ENCODE peak calls at places on chromosomes 3 and 15, in ten cellular contexts. One of them, this sample, is unnamed.

GRCh38 chr3:182508896-182509295 is 284.4 kb upstream of the ATP11B start:
- DNase-seq in EL: no peak
- DNase-seq in effector CD4-positive, alpha-beta T cell: no peak
- DNase-seq in HCT116: no peak
- DNase-seq in effector memory CD4-positive, alpha-beta T cell: no peak
- DNase-seq in GM04504: no peak
- DNase-seq in activated gamma-delta T cell treated with Interleukin-2 at 50 U/mL for 16 hours: no peak
- DNase-seq in NAMALWA: peak
- DNase-seq in tibial artery: no peak
- DNase-seq in stimulated activated CD8-positive, alpha-beta memory T cell treated with anti-CD3 and anti-CD28 coated beads, Interleukin-4, amount 100 ng/mL, for 1 hour: no peak
- DNase-seq in this sample: no peak

GRCh38 chr3:126945891-126946290 is 37.0 kb upstream of the PLXNA1 start:
- DNase-seq in EL: no peak
- DNase-seq in effector CD4-positive, alpha-beta T cell: no peak
- DNase-seq in HCT116: no peak
- DNase-seq in effector memory CD4-positive, alpha-beta T cell: no peak
- DNase-seq in GM04504: no peak
- DNase-seq in activated gamma-delta T cell treated with Interleukin-2 at 50 U/mL for 16 hours: no peak
- DNase-seq in NAMALWA: no peak
- DNase-seq in tibial artery: no peak
- DNase-seq in stimulated activated CD8-positive, alpha-beta memory T cell treated with anti-CD3 and anti-CD28 coated beads, Interleukin-4, amount 100 ng/mL, for 1 hour: no peak
- DNase-seq in this sample: no peak

GRCh38 chr15:62079594-62079993 is 12.8 kb downstream of the C2CD4A start:
- DNase-seq in EL: no peak
- DNase-seq in effector CD4-positive, alpha-beta T cell: no peak
- DNase-seq in HCT116: no peak
- DNase-seq in effector memory CD4-positive, alpha-beta T cell: no peak
- DNase-seq in GM04504: no peak
- DNase-seq in activated gamma-delta T cell treated with Interleukin-2 at 50 U/mL for 16 hours: no peak
- DNase-seq in NAMALWA: no peak
- DNase-seq in tibial artery: no peak
- DNase-seq in stimulated activated CD8-positive, alpha-beta memory T cell treated with anti-CD3 and anti-CD28 coated beads, Interleukin-4, amount 100 ng/mL, for 1 hour: no peak
- DNase-seq in this sample: no peak

GRCh38 chr3:173893066-173893465 is 495.5 kb downstream of the NLGN1 start:
- DNase-seq in EL: peak
- DNase-seq in effector CD4-positive, alpha-beta T cell: no peak
- DNase-seq in HCT116: no peak
- DNase-seq in effector memory CD4-positive, alpha-beta T cell: no peak
- DNase-seq in GM04504: peak
- DNase-seq in activated gamma-delta T cell treated with Interleukin-2 at 50 U/mL for 16 hours: no peak
- DNase-seq in NAMALWA: no peak
- DNase-seq in tibial artery: no peak
- DNase-seq in stimulated activated CD8-positive, alpha-beta memory T cell treated with anti-CD3 and anti-CD28 coated beads, Interleukin-4, amount 100 ng/mL, for 1 hour: no peak
- DNase-seq in this sample: no peak

GRCh38 chr15:40769310-40770146 is at the start of gene C15orf62:
- DNase-seq in EL: no peak
- DNase-seq in effector CD4-positive, alpha-beta T cell: peak
- DNase-seq in HCT116: no peak
- DNase-seq in effector memory CD4-positive, alpha-beta T cell: no peak
- DNase-seq in GM04504: no peak
- DNase-seq in activated gamma-delta T cell treated with Interleukin-2 at 50 U/mL for 16 hours: peak
- DNase-seq in NAMALWA: peak
- DNase-seq in tibial artery: peak
- DNase-seq in stimulated activated CD8-positive, alpha-beta memory T cell treated with anti-CD3 and anti-CD28 coated beads, Interleukin-4, amount 100 ng/mL, for 1 hour: no peak
- DNase-seq in this sample: peak

GRCh38 chr15:101307048-101307896 is 12.2 kb upstream of the SNRPA1 start:
- DNase-seq in EL: no peak
- DNase-seq in effector CD4-positive, alpha-beta T cell: no peak
- DNase-seq in HCT116: no peak
- DNase-seq in effector memory CD4-positive, alpha-beta T cell: no peak
- DNase-seq in GM04504: no peak
- DNase-seq in activated gamma-delta T cell treated with Interleukin-2 at 50 U/mL for 16 hours: no peak
- DNase-seq in NAMALWA: peak
- DNase-seq in tibial artery: no peak
- DNase-seq in stimulated activated CD8-positive, alpha-beta memory T cell treated with anti-CD3 and anti-CD28 coated beads, Interleukin-4, amount 100 ng/mL, for 1 hour: no peak
- DNase-seq in this sample: no peak

GRCh38 chr15:95259513-95259912 is 1028.2 kb downstream of the MCTP2 start:
- DNase-seq in EL: peak
- DNase-seq in effector CD4-positive, alpha-beta T cell: peak
- DNase-seq in HCT116: peak
- DNase-seq in effector memory CD4-positive, alpha-beta T cell: no peak
- DNase-seq in GM04504: peak
- DNase-seq in activated gamma-delta T cell treated with Interleukin-2 at 50 U/mL for 16 hours: peak
- DNase-seq in NAMALWA: peak
- DNase-seq in tibial artery: peak
- DNase-seq in stimulated activated CD8-positive, alpha-beta memory T cell treated with anti-CD3 and anti-CD28 coated beads, Interleukin-4, amount 100 ng/mL, for 1 hour: peak
- DNase-seq in this sample: peak

GRCh38 chr3:157127831-157128767 is 31.8 kb downstream of the CCNL1 start:
- DNase-seq in EL: peak
- DNase-seq in effector CD4-positive, alpha-beta T cell: peak
- DNase-seq in HCT116: peak
- DNase-seq in effector memory CD4-positive, alpha-beta T cell: peak
- DNase-seq in GM04504: no peak
- DNase-seq in activated gamma-delta T cell treated with Interleukin-2 at 50 U/mL for 16 hours: peak
- DNase-seq in NAMALWA: no peak
- DNase-seq in tibial artery: peak
- DNase-seq in stimulated activated CD8-positive, alpha-beta memory T cell treated with anti-CD3 and anti-CD28 coated beads, Interleukin-4, amount 100 ng/mL, for 1 hour: no peak
- DNase-seq in this sample: peak

GRCh38 chr3:141368925-141369794 is 856 bp downstream of the ZBTB38 start:
- DNase-seq in EL: peak
- DNase-seq in effector CD4-positive, alpha-beta T cell: no peak
- DNase-seq in HCT116: no peak
- DNase-seq in effector memory CD4-positive, alpha-beta T cell: no peak
- DNase-seq in GM04504: no peak
- DNase-seq in activated gamma-delta T cell treated with Interleukin-2 at 50 U/mL for 16 hours: no peak
- DNase-seq in NAMALWA: no peak
- DNase-seq in tibial artery: no peak
- DNase-seq in stimulated activated CD8-positive, alpha-beta memory T cell treated with anti-CD3 and anti-CD28 coated beads, Interleukin-4, amount 100 ng/mL, for 1 hour: no peak
- DNase-seq in this sample: no peak

GRCh38 chr3:128276151-128276445 is 122.8 kb downstream of the EEFSEC start:
- DNase-seq in EL: no peak
- DNase-seq in effector CD4-positive, alpha-beta T cell: no peak
- DNase-seq in HCT116: no peak
- DNase-seq in effector memory CD4-positive, alpha-beta T cell: no peak
- DNase-seq in GM04504: no peak
- DNase-seq in activated gamma-delta T cell treated with Interleukin-2 at 50 U/mL for 16 hours: no peak
- DNase-seq in NAMALWA: no peak
- DNase-seq in tibial artery: no peak
- DNase-seq in stimulated activated CD8-positive, alpha-beta memory T cell treated with anti-CD3 and anti-CD28 coated beads, Interleukin-4, amount 100 ng/mL, for 1 hour: no peak
- DNase-seq in this sample: no peak

GRCh38 chr3:42115223-42115622 is 24.1 kb downstream of the TRAK1 start:
- DNase-seq in EL: no peak
- DNase-seq in effector CD4-positive, alpha-beta T cell: no peak
- DNase-seq in HCT116: no peak
- DNase-seq in effector memory CD4-positive, alpha-beta T cell: no peak
- DNase-seq in GM04504: no peak
- DNase-seq in activated gamma-delta T cell treated with Interleukin-2 at 50 U/mL for 16 hours: no peak
- DNase-seq in NAMALWA: no peak
- DNase-seq in tibial artery: peak
- DNase-seq in stimulated activated CD8-positive, alpha-beta memory T cell treated with anti-CD3 and anti-CD28 coated beads, Interleukin-4, amount 100 ng/mL, for 1 hour: no peak
- DNase-seq in this sample: no peak

GRCh38 chr3:195893516-195893915 is 14.8 kb downstream of the TNK2 start:
- DNase-seq in EL: no peak
- DNase-seq in effector CD4-positive, alpha-beta T cell: no peak
- DNase-seq in HCT116: no peak
- DNase-seq in effector memory CD4-positive, alpha-beta T cell: no peak
- DNase-seq in GM04504: no peak
- DNase-seq in activated gamma-delta T cell treated with Interleukin-2 at 50 U/mL for 16 hours: no peak
- DNase-seq in NAMALWA: peak
- DNase-seq in tibial artery: no peak
- DNase-seq in stimulated activated CD8-positive, alpha-beta memory T cell treated with anti-CD3 and anti-CD28 coated beads, Interleukin-4, amount 100 ng/mL, for 1 hour: no peak
- DNase-seq in this sample: no peak

GRCh38 chr3:113270096-113270495 is 58.7 kb downstream of the BOC start:
- DNase-seq in EL: no peak
- DNase-seq in effector CD4-positive, alpha-beta T cell: no peak
- DNase-seq in HCT116: no peak
- DNase-seq in effector memory CD4-positive, alpha-beta T cell: no peak
- DNase-seq in GM04504: no peak
- DNase-seq in activated gamma-delta T cell treated with Interleukin-2 at 50 U/mL for 16 hours: no peak
- DNase-seq in NAMALWA: no peak
- DNase-seq in tibial artery: no peak
- DNase-seq in stimulated activated CD8-positive, alpha-beta memory T cell treated with anti-CD3 and anti-CD28 coated beads, Interleukin-4, amount 100 ng/mL, for 1 hour: no peak
- DNase-seq in this sample: no peak

GRCh38 chr3:15768421-15769255 is 29.1 kb downstream of the ANKRD28 start:
- DNase-seq in EL: peak
- DNase-seq in effector CD4-positive, alpha-beta T cell: no peak
- DNase-seq in HCT116: peak
- DNase-seq in effector memory CD4-positive, alpha-beta T cell: no peak
- DNase-seq in GM04504: peak
- DNase-seq in activated gamma-delta T cell treated with Interleukin-2 at 50 U/mL for 16 hours: no peak
- DNase-seq in NAMALWA: no peak
- DNase-seq in tibial artery: no peak
- DNase-seq in stimulated activated CD8-positive, alpha-beta memory T cell treated with anti-CD3 and anti-CD28 coated beads, Interleukin-4, amount 100 ng/mL, for 1 hour: no peak
- DNase-seq in this sample: peak

GRCh38 chr3:126113733-126114132 is 29.8 kb upstream of the SLC41A3 start:
- DNase-seq in EL: no peak
- DNase-seq in effector CD4-positive, alpha-beta T cell: no peak
- DNase-seq in HCT116: no peak
- DNase-seq in effector memory CD4-positive, alpha-beta T cell: no peak
- DNase-seq in GM04504: no peak
- DNase-seq in activated gamma-delta T cell treated with Interleukin-2 at 50 U/mL for 16 hours: no peak
- DNase-seq in NAMALWA: peak
- DNase-seq in tibial artery: peak
- DNase-seq in stimulated activated CD8-positive, alpha-beta memory T cell treated with anti-CD3 and anti-CD28 coated beads, Interleukin-4, amount 100 ng/mL, for 1 hour: no peak
- DNase-seq in this sample: no peak

GRCh38 chr15:60477164-60477563 is 1.8 kb downstream of the ICE2 start:
- DNase-seq in EL: no peak
- DNase-seq in effector CD4-positive, alpha-beta T cell: no peak
- DNase-seq in HCT116: no peak
- DNase-seq in effector memory CD4-positive, alpha-beta T cell: no peak
- DNase-seq in GM04504: no peak
- DNase-seq in activated gamma-delta T cell treated with Interleukin-2 at 50 U/mL for 16 hours: no peak
- DNase-seq in NAMALWA: no peak
- DNase-seq in tibial artery: no peak
- DNase-seq in stimulated activated CD8-positive, alpha-beta memory T cell treated with anti-CD3 and anti-CD28 coated beads, Interleukin-4, amount 100 ng/mL, for 1 hour: no peak
- DNase-seq in this sample: no peak

GRCh38 chr3:182035324-182035723 is 323.6 kb downstream of the SOX2 start:
- DNase-seq in EL: no peak
- DNase-seq in effector CD4-positive, alpha-beta T cell: no peak
- DNase-seq in HCT116: no peak
- DNase-seq in effector memory CD4-positive, alpha-beta T cell: no peak
- DNase-seq in GM04504: no peak
- DNase-seq in activated gamma-delta T cell treated with Interleukin-2 at 50 U/mL for 16 hours: no peak
- DNase-seq in NAMALWA: no peak
- DNase-seq in tibial artery: no peak
- DNase-seq in stimulated activated CD8-positive, alpha-beta memory T cell treated with anti-CD3 and anti-CD28 coated beads, Interleukin-4, amount 100 ng/mL, for 1 hour: no peak
- DNase-seq in this sample: no peak

GRCh38 chr3:21435871-21436270 is 315.1 kb downstream of the ZNF385D start:
- DNase-seq in EL: peak
- DNase-seq in effector CD4-positive, alpha-beta T cell: no peak
- DNase-seq in HCT116: no peak
- DNase-seq in effector memory CD4-positive, alpha-beta T cell: no peak
- DNase-seq in GM04504: peak
- DNase-seq in activated gamma-delta T cell treated with Interleukin-2 at 50 U/mL for 16 hours: no peak
- DNase-seq in NAMALWA: no peak
- DNase-seq in tibial artery: no peak
- DNase-seq in stimulated activated CD8-positive, alpha-beta memory T cell treated with anti-CD3 and anti-CD28 coated beads, Interleukin-4, amount 100 ng/mL, for 1 hour: no peak
- DNase-seq in this sample: no peak

GRCh38 chr3:130700541-130700940 is 46.1 kb downstream of the PIK3R4 start:
- DNase-seq in EL: no peak
- DNase-seq in effector CD4-positive, alpha-beta T cell: no peak
- DNase-seq in HCT116: no peak
- DNase-seq in effector memory CD4-positive, alpha-beta T cell: no peak
- DNase-seq in GM04504: no peak
- DNase-seq in activated gamma-delta T cell treated with Interleukin-2 at 50 U/mL for 16 hours: no peak
- DNase-seq in NAMALWA: no peak
- DNase-seq in tibial artery: no peak
- DNase-seq in stimulated activated CD8-positive, alpha-beta memory T cell treated with anti-CD3 and anti-CD28 coated beads, Interleukin-4, amount 100 ng/mL, for 1 hour: no peak
- DNase-seq in this sample: no peak

GRCh38 chr3:31027191-31027761 is 132.8 kb upstream of the GADL1 start:
- DNase-seq in EL: no peak
- DNase-seq in effector CD4-positive, alpha-beta T cell: no peak
- DNase-seq in HCT116: no peak
- DNase-seq in effector memory CD4-positive, alpha-beta T cell: no peak
- DNase-seq in GM04504: no peak
- DNase-seq in activated gamma-delta T cell treated with Interleukin-2 at 50 U/mL for 16 hours: no peak
- DNase-seq in NAMALWA: peak
- DNase-seq in tibial artery: no peak
- DNase-seq in stimulated activated CD8-positive, alpha-beta memory T cell treated with anti-CD3 and anti-CD28 coated beads, Interleukin-4, amount 100 ng/mL, for 1 hour: no peak
- DNase-seq in this sample: no peak

GRCh38 chr3:183312433-183312832 is 59.4 kb downstream of the B3GNT5 start:
- DNase-seq in EL: no peak
- DNase-seq in effector CD4-positive, alpha-beta T cell: no peak
- DNase-seq in HCT116: no peak
- DNase-seq in effector memory CD4-positive, alpha-beta T cell: no peak
- DNase-seq in GM04504: no peak
- DNase-seq in activated gamma-delta T cell treated with Interleukin-2 at 50 U/mL for 16 hours: no peak
- DNase-seq in NAMALWA: no peak
- DNase-seq in tibial artery: no peak
- DNase-seq in stimulated activated CD8-positive, alpha-beta memory T cell treated with anti-CD3 and anti-CD28 coated beads, Interleukin-4, amount 100 ng/mL, for 1 hour: no peak
- DNase-seq in this sample: no peak

GRCh38 chr3:193594946-193595689 is 2.1 kb downstream of the OPA1 start:
- DNase-seq in EL: peak
- DNase-seq in effector CD4-positive, alpha-beta T cell: no peak
- DNase-seq in HCT116: no peak
- DNase-seq in effector memory CD4-positive, alpha-beta T cell: no peak
- DNase-seq in GM04504: no peak
- DNase-seq in activated gamma-delta T cell treated with Interleukin-2 at 50 U/mL for 16 hours: no peak
- DNase-seq in NAMALWA: no peak
- DNase-seq in tibial artery: no peak
- DNase-seq in stimulated activated CD8-positive, alpha-beta memory T cell treated with anti-CD3 and anti-CD28 coated beads, Interleukin-4, amount 100 ng/mL, for 1 hour: no peak
- DNase-seq in this sample: no peak

GRCh38 chr15:85312925-85313324 is 67.5 kb upstream of the AKAP13 start:
- DNase-seq in EL: peak
- DNase-seq in effector CD4-positive, alpha-beta T cell: no peak
- DNase-seq in HCT116: no peak
- DNase-seq in effector memory CD4-positive, alpha-beta T cell: no peak
- DNase-seq in GM04504: no peak
- DNase-seq in activated gamma-delta T cell treated with Interleukin-2 at 50 U/mL for 16 hours: no peak
- DNase-seq in NAMALWA: peak
- DNase-seq in tibial artery: no peak
- DNase-seq in stimulated activated CD8-positive, alpha-beta memory T cell treated with anti-CD3 and anti-CD28 coated beads, Interleukin-4, amount 100 ng/mL, for 1 hour: no peak
- DNase-seq in this sample: peak

GRCh38 chr3:155425351-155425750 is 131.9 kb upstream of the STRIT1 start:
- DNase-seq in EL: no peak
- DNase-seq in effector CD4-positive, alpha-beta T cell: no peak
- DNase-seq in HCT116: no peak
- DNase-seq in effector memory CD4-positive, alpha-beta T cell: no peak
- DNase-seq in GM04504: no peak
- DNase-seq in activated gamma-delta T cell treated with Interleukin-2 at 50 U/mL for 16 hours: no peak
- DNase-seq in NAMALWA: no peak
- DNase-seq in tibial artery: no peak
- DNase-seq in stimulated activated CD8-positive, alpha-beta memory T cell treated with anti-CD3 and anti-CD28 coated beads, Interleukin-4, amount 100 ng/mL, for 1 hour: no peak
- DNase-seq in this sample: no peak

GRCh38 chr15:40501487-40501886 is 30.7 kb downstream of the CHST14 start:
- DNase-seq in EL: no peak
- DNase-seq in effector CD4-positive, alpha-beta T cell: no peak
- DNase-seq in HCT116: no peak
- DNase-seq in effector memory CD4-positive, alpha-beta T cell: no peak
- DNase-seq in GM04504: no peak
- DNase-seq in activated gamma-delta T cell treated with Interleukin-2 at 50 U/mL for 16 hours: no peak
- DNase-seq in NAMALWA: no peak
- DNase-seq in tibial artery: no peak
- DNase-seq in stimulated activated CD8-positive, alpha-beta memory T cell treated with anti-CD3 and anti-CD28 coated beads, Interleukin-4, amount 100 ng/mL, for 1 hour: no peak
- DNase-seq in this sample: no peak

GRCh38 chr3:127352612-127353011 is 64.8 kb upstream of the PRR20G start:
- DNase-seq in EL: no peak
- DNase-seq in effector CD4-positive, alpha-beta T cell: no peak
- DNase-seq in HCT116: no peak
- DNase-seq in effector memory CD4-positive, alpha-beta T cell: no peak
- DNase-seq in GM04504: no peak
- DNase-seq in activated gamma-delta T cell treated with Interleukin-2 at 50 U/mL for 16 hours: no peak
- DNase-seq in NAMALWA: no peak
- DNase-seq in tibial artery: no peak
- DNase-seq in stimulated activated CD8-positive, alpha-beta memory T cell treated with anti-CD3 and anti-CD28 coated beads, Interleukin-4, amount 100 ng/mL, for 1 hour: no peak
- DNase-seq in this sample: no peak

GRCh38 chr3:61057491-61057890 is 193.8 kb downstream of the FHIT start:
- DNase-seq in EL: no peak
- DNase-seq in effector CD4-positive, alpha-beta T cell: no peak
- DNase-seq in HCT116: no peak
- DNase-seq in effector memory CD4-positive, alpha-beta T cell: no peak
- DNase-seq in GM04504: no peak
- DNase-seq in activated gamma-delta T cell treated with Interleukin-2 at 50 U/mL for 16 hours: no peak
- DNase-seq in NAMALWA: no peak
- DNase-seq in tibial artery: no peak
- DNase-seq in stimulated activated CD8-positive, alpha-beta memory T cell treated with anti-CD3 and anti-CD28 coated beads, Interleukin-4, amount 100 ng/mL, for 1 hour: no peak
- DNase-seq in this sample: no peak

GRCh38 chr15:52013151-52013791 is 5.7 kb upstream of the MAPK6 start:
- DNase-seq in EL: peak
- DNase-seq in effector CD4-positive, alpha-beta T cell: no peak
- DNase-seq in HCT116: no peak
- DNase-seq in effector memory CD4-positive, alpha-beta T cell: no peak
- DNase-seq in GM04504: no peak
- DNase-seq in activated gamma-delta T cell treated with Interleukin-2 at 50 U/mL for 16 hours: no peak
- DNase-seq in NAMALWA: no peak
- DNase-seq in tibial artery: no peak
- DNase-seq in stimulated activated CD8-positive, alpha-beta memory T cell treated with anti-CD3 and anti-CD28 coated beads, Interleukin-4, amount 100 ng/mL, for 1 hour: no peak
- DNase-seq in this sample: peak